ENCODE peak calls at places on chromosomes 6 and 20, in four cellular contexts. One of them, this sample, is unnamed.

GRCh38 chr20:3687655-3688054 is 5.8 kb upstream of the ADAM33 start:
- DNase-seq in adrenal gland: no peak
- DNase-seq in foreskin fibroblast: peak; percentile 82
- DNase-seq in ovary: no peak
- DNase-seq in this sample: no peak

GRCh38 chr20:568097-568864 is 24.7 kb upstream of the CSNK2A1 start:
- DNase-seq in adrenal gland: no peak
- DNase-seq in foreskin fibroblast: no peak
- DNase-seq in ovary: no peak
- DNase-seq in this sample: no peak

GRCh38 chr6:152091201-152091600 is 283.7 kb downstream of the ESR1 start:
- DNase-seq in adrenal gland: no peak
- DNase-seq in foreskin fibroblast: peak; percentile 41
- DNase-seq in ovary: no peak
- DNase-seq in this sample: no peak

GRCh38 chr6:90217621-90218496 is 78.8 kb downstream of the BACH2 start:
- DNase-seq in adrenal gland: no peak
- DNase-seq in foreskin fibroblast: peak; percentile 5
- DNase-seq in ovary: no peak
- DNase-seq in this sample: no peak

GRCh38 chr6:12296604-12297003 is 6.4 kb downstream of the EDN1 start:
- DNase-seq in adrenal gland: no peak
- DNase-seq in foreskin fibroblast: no peak
- DNase-seq in ovary: no peak
- DNase-seq in this sample: no peak

GRCh38 chr6:169230322-169230665 is 23.4 kb downstream of the THBS2 start:
- DNase-seq in adrenal gland: no peak
- DNase-seq in foreskin fibroblast: no peak
- DNase-seq in ovary: peak; percentile 16
- DNase-seq in this sample: peak; percentile 76

GRCh38 chr6:71460933-71461332 is 172.3 kb downstream of the OGFRL1 start:
- DNase-seq in adrenal gland: no peak
- DNase-seq in foreskin fibroblast: peak; percentile 54
- DNase-seq in ovary: no peak
- DNase-seq in this sample: no peak

GRCh38 chr6:14035448-14035847 is 82.1 kb upstream of the CD83 start:
- DNase-seq in adrenal gland: no peak
- DNase-seq in foreskin fibroblast: peak; percentile 85
- DNase-seq in ovary: no peak
- DNase-seq in this sample: no peak

GRCh38 chr6:168374541-168375071 is 55.0 kb upstream of the DACT2 start:
- DNase-seq in adrenal gland: no peak
- DNase-seq in foreskin fibroblast: no peak
- DNase-seq in ovary: no peak
- DNase-seq in this sample: no peak

DNA sequence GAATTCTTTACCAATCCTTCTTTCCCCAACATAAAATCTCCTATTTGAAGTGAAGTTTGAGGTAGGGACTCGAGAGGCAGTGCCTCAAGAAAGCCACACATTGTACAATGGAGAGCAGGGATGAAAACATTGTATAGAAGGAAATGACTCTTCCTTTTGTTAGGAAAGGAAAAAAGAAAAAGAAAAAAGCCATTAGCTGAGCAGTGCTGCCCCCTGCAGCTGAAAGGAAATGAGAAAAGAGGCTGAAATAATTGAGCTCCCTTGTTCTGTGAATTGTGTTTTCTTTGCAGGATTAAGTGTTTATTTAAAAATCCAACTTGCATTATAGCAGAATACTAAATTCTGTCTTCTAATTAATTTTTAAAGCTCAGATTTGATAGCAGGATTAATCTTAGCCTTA is 162.9 kb upstream of the SASH1 start:
- DNase-seq in adrenal gland: no peak
- DNase-seq in foreskin fibroblast: peak; percentile 64
- DNase-seq in ovary: no peak
- DNase-seq in this sample: no peak
- TF ChIP-seq CTCF in adrenal gland: peak; percentile 14
- TF ChIP-seq CTCF in foreskin fibroblast: peak; percentile 59
- TF ChIP-seq CTCF in ovary: no peak
- TF ChIP-seq CTCF in this sample: peak; percentile 77

DNA sequence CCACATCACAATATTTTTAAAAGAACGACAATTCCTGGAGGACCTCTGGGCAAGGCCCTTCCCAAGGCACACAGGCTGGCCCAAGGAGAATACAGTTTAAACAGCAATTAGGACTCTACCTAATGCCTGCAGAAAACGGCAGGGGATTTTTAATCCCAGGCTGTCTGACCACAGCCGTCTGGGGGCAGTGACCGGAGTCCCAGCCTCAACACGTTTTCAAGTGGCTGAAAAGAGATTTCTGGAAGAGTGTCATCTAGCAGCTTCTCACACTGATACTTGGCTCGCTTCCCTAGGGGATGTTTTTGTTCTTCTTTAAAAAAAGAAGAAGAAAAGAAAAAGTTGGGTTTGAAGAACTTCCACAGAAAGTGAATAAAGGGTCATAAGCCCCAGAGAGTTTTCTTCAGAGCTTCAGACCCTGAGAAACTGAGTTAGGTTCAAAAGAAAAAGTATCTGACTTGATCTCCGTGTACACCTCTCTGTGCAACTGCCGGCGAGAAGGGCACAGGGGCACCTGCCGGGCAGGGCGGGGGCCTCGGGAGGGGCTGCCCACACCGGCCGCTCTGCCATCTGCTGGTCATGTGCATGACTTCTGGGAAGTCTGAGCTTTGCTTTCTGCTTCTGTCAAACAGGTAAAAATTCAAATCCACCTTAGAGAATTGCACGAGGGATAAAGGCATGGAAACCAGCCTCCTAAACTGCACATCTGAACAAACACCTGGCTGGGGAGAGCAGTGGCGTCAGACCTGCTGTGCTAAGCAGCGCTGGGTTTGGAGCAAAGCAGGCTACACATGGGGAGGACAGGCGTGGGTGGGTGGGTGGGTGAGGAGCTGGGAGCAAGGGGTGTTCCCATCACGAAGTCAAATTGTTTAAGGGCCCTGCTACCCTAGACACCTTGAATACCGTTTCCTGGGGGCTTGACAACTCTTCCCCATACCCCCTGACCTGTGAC is 33.0 kb downstream of the RRBP1 start:
- DNase-seq in adrenal gland: no peak
- DNase-seq in foreskin fibroblast: no peak
- DNase-seq in ovary: no peak
- DNase-seq in this sample: no peak
- TF ChIP-seq CTCF in adrenal gland: no peak
- TF ChIP-seq CTCF in foreskin fibroblast: peak; percentile 27
- TF ChIP-seq CTCF in ovary: no peak
- TF ChIP-seq CTCF in this sample: peak; percentile 57

GRCh38 chr6:107674995-107675738 is 148.9 kb downstream of the SCML4 start:
- DNase-seq in adrenal gland: peak; percentile 90
- DNase-seq in foreskin fibroblast: peak; percentile 94
- DNase-seq in ovary: peak; percentile 85
- DNase-seq in this sample: peak; percentile 93
- TF ChIP-seq CTCF in adrenal gland: peak; percentile 78
- TF ChIP-seq CTCF in foreskin fibroblast: peak; percentile 87
- TF ChIP-seq CTCF in ovary: peak; percentile 85
- TF ChIP-seq CTCF in this sample: peak; percentile 92

GRCh38 chr6:116218172-116218633 is 35.7 kb downstream of the TSPYL4 start:
- DNase-seq in adrenal gland: no peak
- DNase-seq in foreskin fibroblast: peak; percentile 21
- DNase-seq in ovary: no peak
- DNase-seq in this sample: no peak
- TF ChIP-seq CTCF in adrenal gland: peak; percentile 30
- TF ChIP-seq CTCF in foreskin fibroblast: no peak
- TF ChIP-seq CTCF in ovary: peak; percentile 15
- TF ChIP-seq CTCF in this sample: peak; percentile 63